ENCODE peak calls at places on chromosomes 1 and 21, in five cellular contexts. W is lung, P is cardiac muscle cell, U is heart right ventricle, Y is PC-3. J is an unnamed sample. For H3K4me1, the result is how much of the 10 kb centered on the place peaks cover.

GRCh38 chr1:248886237-248886895 is 19.7 kb upstream of the PGBD2 start:
- DNase-seq in W (no peak), P (no peak), U (no peak), Y (no peak), J (no peak)

GRCh38 chr21:46113497-46114176 is 15.7 kb downstream of the COL6A2 start:
- DNase-seq in W (no peak), P (no peak), U (peak), Y (no peak), J (peak)

GRCh38 chr1:9070421-9071015 is 1.1 kb upstream of the SLC2A5 start:
- DNase-seq in W (no peak), P (no peak), U (no peak), Y (no peak), J (no peak)

GRCh38 chr1:8567146-8567545 is 249.2 kb downstream of the SLC45A1 start:
- DNase-seq in W (no peak), P (no peak), U (no peak), Y (peak), J (peak)

GRCh38 chr1:233802611-233803010 is 101.9 kb upstream of the SLC35F3 start:
- DNase-seq in W (no peak), P (no peak), U (no peak), Y (no peak), J (no peak)

GRCh38 chr1:74083128-74083527 is 114.8 kb downstream of the LRRIQ3 start:
- DNase-seq in W (no peak), P (no peak), U (no peak), Y (no peak), J (no peak)

GRCh38 chr1:30476911-30477459 is 246.4 kb downstream of the MATN1 start:
- DNase-seq in W (no peak), P (no peak), U (no peak), Y (no peak), J (peak)

GRCh38 chr21:45833437-45833836 is 148.1 kb upstream of the COL6A1 start:
- DNase-seq in W (no peak), P (no peak), U (peak), Y (no peak), J (no peak)

GRCh38 chr1:224433671-224434446 is 738 bp downstream of the WDR26 start:
- DNase-seq in W (peak), P (peak), U (peak), Y (no peak), J (no peak)

GRCh38 chr1:61670016-61670415 is 54.9 kb downstream of the TM2D1 start:
- DNase-seq in W (no peak), P (no peak), U (no peak), Y (no peak), J (no peak)

GRCh38 chr1:3173113-3173745 is 104.2 kb downstream of the PRDM16 start:
- DNase-seq in W (no peak), P (no peak), U (no peak), Y (no peak), J (no peak)

GRCh38 chr21:34513109-34513675 is 1.2 kb upstream of the KCNE1 start:
- DNase-seq in W (no peak), P (no peak), U (no peak), Y (no peak), J (no peak)

GRCh38 chr21:43701936-43702784 is 16.8 kb upstream of the PDXK start:
- DNase-seq in W (no peak), P (no peak), U (no peak), Y (no peak), J (no peak)

GRCh38 chr1:80731241-80731894 is 1069.4 kb upstream of the ADGRL2 start:
- DNase-seq in W (no peak), P (no peak), U (no peak), Y (peak), J (no peak)

GRCh38 chr1:243452092-243452491 is 196.3 kb downstream of the SDCCAG8 start:
- DNase-seq in W (no peak), P (no peak), U (no peak), Y (no peak), J (no peak)

GRCh38 chr1:20472860-20473711 is 12.9 kb downstream of the CAMK2N1 start:
- DNase-seq in W (no peak), P (peak), U (peak), Y (no peak), J (no peak)

GRCh38 chr1:54274448-54274847 is 74.5 kb downstream of the MRPL37 start:
- DNase-seq in W (no peak), P (no peak), U (no peak), Y (no peak), J (no peak)

DNA sequence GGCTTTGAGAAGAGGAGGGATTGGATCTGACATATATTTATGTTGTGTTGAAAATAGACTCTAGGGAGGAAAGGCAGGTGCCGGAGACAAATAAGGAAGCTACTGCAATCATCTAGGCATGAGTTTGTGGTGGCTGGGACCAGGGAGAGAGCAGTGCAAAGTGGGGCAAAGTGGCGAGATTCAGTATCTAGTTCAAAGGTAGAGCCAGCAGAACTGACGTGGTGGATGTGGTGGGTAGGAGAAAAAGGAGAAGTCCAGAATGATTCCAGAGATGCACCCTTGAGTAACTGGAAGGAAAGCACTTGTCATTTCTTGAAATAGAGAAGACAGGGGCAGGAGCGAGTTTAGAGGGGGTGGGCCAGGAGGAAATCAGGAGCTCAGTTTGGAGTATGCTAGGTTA is 275.2 kb downstream of the KAZN start:
- DNase-seq in W (no peak), P (no peak), U (no peak), Y (no peak), J (no peak)
- H3K4me3 ChIP-seq in W (no peak), P (no peak), U (no peak), Y (no peak), J (no peak)

DNA sequence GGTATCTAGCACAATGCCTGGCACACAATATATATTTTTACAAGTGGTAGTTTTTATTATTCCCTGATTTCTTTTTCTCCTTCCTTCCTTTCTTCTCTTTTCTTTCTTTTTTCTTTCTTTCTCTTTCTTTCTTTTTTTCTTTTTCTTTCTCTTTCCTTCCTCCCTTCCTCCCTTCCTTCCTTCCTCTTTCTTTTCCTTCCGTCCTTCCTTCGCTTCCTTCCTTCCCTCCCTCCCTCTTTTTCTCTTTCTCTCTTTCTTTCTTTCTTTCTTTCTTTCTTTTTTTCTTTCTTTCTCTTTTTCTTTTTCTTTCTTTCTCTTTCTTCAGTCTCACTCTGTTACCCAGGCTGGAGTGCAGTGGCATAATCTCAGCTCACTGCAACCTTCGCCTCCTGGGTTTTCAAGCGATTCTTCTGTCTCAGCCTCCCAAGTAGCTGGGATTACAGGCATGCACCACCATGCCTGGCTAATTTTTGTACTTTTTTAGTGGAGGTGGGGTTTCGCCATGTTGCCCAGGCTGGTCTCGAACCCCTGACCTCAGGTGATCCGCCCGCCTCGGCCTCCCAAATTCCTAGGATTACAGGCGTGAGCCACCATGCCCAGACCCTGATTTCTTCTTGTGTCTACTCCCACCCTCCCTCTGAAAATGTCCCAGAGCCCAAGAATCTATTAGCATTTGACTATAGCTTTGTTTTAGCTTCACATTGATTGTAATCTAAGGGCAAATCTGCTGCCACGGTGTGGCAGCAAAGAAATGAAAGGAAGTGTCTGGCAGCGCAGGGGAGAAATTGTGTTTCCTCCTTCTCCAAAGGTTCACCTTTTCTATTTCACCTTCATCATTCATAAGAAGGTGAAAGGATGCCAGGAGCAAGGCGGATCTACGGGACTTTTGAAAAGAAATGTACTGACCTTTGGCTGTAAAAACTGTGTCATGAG is 19.9 kb upstream of the ABCB10 start:
- DNase-seq in W (no peak), P (no peak), U (no peak), Y (no peak), J (no peak)
- H3K27ac ChIP-seq in W (peak), P (no peak), U (no peak), Y (no peak), J (no peak)

GRCh38 chr1:104132386-104132973 is 382.8 kb downstream of the AMY1C start:
- DNase-seq in W (no peak), P (peak), U (no peak), Y (peak), J (peak)
- H3K4me1 ChIP-seq in W (under half), P (under half), U (under half), Y (under half), J (under half)

DNA sequence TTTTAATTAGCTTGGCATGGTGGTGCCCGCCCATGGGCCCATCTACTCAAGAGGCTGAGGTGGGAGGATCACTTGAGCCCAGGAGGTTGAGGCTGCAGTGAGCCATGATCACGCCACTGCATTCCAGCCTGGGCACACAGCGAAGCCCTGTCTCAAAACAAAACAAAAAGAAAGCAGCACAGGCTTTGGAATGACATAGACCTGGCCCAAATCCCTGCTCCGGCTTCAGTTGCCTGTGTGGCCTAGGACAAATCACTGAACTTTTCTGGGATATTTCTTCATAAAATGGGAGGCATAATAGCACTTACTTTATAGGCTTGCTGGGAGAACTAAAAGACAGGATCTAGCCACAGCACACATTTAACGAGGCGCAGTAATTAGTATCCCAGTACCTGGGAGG is 2.4 kb downstream of the PEAR1 start:
- DNase-seq in W (no peak), P (no peak), U (no peak), Y (no peak), J (no peak)
- H3K4me3 ChIP-seq in W (no peak), P (no peak), U (no peak), Y (no peak), J (no peak)

GRCh38 chr1:94757931-94758330 is 62.2 kb upstream of the SLC44A3 start:
- DNase-seq in W (no peak), P (no peak), U (peak), Y (no peak), J (no peak)

GRCh38 chr1:94754570-94754969 is 65.6 kb upstream of the SLC44A3 start:
- DNase-seq in W (no peak), P (peak), U (no peak), Y (no peak), J (no peak)

GRCh38 chr1:94753171-94753972 is 66.8 kb upstream of the SLC44A3 start:
- DNase-seq in W (no peak), P (peak), U (peak), Y (no peak), J (no peak)

GRCh38 chr1:94755675-94756074 is 64.5 kb upstream of the SLC44A3 start:
- DNase-seq in W (no peak), P (peak), U (peak), Y (no peak), J (peak)

GRCh38 chr1:94754101-94754500 is 66.1 kb upstream of the SLC44A3 start:
- DNase-seq in W (no peak), P (no peak), U (no peak), Y (no peak), J (no peak)
- H3K27ac ChIP-seq in W (peak), P (no peak), U (peak), Y (no peak), J (peak)

GRCh38 chr1:201502511-201502857 is 4.4 kb downstream of the CSRP1 start:
- DNase-seq in W (no peak), P (no peak), U (no peak), Y (no peak), J (no peak)
- H3K4me1 ChIP-seq in W (under half), P (half or more), U (half or more), Y (under half), J (half or more)

GRCh38 chr1:41863683-41864082 is 55.0 kb downstream of the HIVEP3 start:
- DNase-seq in W (no peak), P (no peak), U (no peak), Y (no peak), J (no peak)

GRCh38 chr1:41860771-41861170 is 58.0 kb downstream of the HIVEP3 start:
- DNase-seq in W (no peak), P (no peak), U (no peak), Y (no peak), J (no peak)

GRCh38 chr1:41862411-41863221 is 56.1 kb downstream of the HIVEP3 start:
- DNase-seq in W (no peak), P (no peak), U (no peak), Y (peak), J (peak)

GRCh38 chr1:41860214-41860613 is 58.5 kb downstream of the HIVEP3 start:
- DNase-seq in W (no peak), P (no peak), U (no peak), Y (peak), J (no peak)

GRCh38 chr1:41861509-41862410 is 57.0 kb downstream of the HIVEP3 start:
- DNase-seq in W (no peak), P (no peak), U (no peak), Y (peak), J (no peak)
- H3K4me3 ChIP-seq in W (no peak), P (no peak), U (no peak), Y (peak), J (no peak)

GRCh38 chr1:22457356-22457755 is 5.7 kb downstream of the ZBTB40 start:
- DNase-seq in W (no peak), P (no peak), U (no peak), Y (no peak), J (no peak)
- H3K27ac ChIP-seq in W (no peak), P (no peak), U (no peak), Y (no peak), J (no peak)